ENCODE peak calls at places on chromosomes 2 and 18, in four cellular contexts. J, A, B and C are unnamed samples.

GRCh38 chr2:25082002-25082622 is 40.2 kb downstream of the EFR3B start:
- DNase-seq in J (no peak), B (no peak), A (no peak), C (no peak)

GRCh38 chr18:58195278-58195721 is 151.3 kb downstream of the NEDD4L start:
- DNase-seq in B (peak), A (peak), J (no peak), C (peak)

GRCh38 chr2:230671117-230671516 is 41.5 kb upstream of the CAB39 start:
- DNase-seq in B (no peak), A (no peak), J (no peak), C (no peak)

GRCh38 chr2:27162151-27163121 is 13.6 kb downstream of the TCF23 start:
- DNase-seq in A (no peak), B (no peak), J (no peak), C (no peak)

GRCh38 chr2:178482437-178482836 is 2.2 kb downstream of the PLEKHA3 start:
- DNase-seq in B (no peak), J (no peak), A (no peak), C (peak)

GRCh38 chr18:26556573-26556972 is 8.2 kb upstream of the KCTD1 start:
- DNase-seq in J (no peak), A (no peak), B (no peak), C (no peak)

GRCh38 chr2:168490015-168490874 is 34.2 kb downstream of the CERS6 start:
- DNase-seq in B (no peak), J (no peak), A (no peak), C (peak)

GRCh38 chr2:67797801-67798535 is 264.8 kb downstream of the C1D start:
- DNase-seq in A (peak), J (no peak), B (no peak), C (no peak)

GRCh38 chr2:17793293-17793692 is 23.0 kb upstream of the MSGN1 start:
- DNase-seq in A (no peak), B (no peak), J (no peak), C (no peak)

GRCh38 chr2:144430722-144431163 is 89.2 kb downstream of the ZEB2 start:
- DNase-seq in A (no peak), J (no peak), B (no peak), C (no peak)

DNA sequence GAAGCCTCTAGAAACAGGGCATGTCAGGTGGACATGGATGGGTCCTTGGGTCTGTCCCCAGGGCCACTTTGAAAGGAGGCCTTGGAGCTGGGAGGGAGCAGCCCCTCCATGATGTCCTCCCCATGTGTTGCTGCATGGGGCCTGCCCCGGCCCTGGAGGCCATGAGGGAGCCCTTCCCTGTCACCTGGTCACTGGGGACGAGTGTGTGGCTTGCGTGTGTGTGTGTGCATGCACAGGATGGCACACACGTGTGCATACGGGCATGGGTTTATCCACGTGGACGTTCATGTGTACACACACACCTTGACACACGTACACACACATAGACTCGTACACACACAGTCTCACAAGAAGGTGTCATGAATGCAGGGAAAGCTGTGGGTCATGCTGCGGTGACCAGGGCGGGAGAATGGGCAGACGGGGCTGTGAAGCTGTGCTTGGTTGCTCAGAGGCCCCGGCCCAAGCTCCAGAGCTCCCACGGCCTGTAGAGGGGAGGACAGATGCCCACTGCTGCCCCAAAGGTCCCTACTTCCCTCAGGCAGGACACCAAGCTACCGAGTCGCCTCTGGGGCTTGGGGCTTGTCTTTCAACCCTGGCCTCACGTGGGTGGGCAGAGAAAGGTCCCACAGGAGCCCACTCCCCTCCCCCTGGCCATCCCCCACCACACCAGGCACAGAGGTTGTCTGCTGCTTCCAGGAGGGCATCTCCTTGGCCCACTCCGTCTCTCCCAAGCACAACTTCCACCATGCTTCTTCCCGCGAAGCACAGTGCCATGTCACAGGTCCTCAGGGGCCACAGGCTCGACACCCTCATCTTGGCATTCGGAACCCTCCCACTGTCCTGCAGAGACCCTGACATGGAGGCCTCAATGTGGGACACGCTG is 42.3 kb upstream of the GPC1 start:
- DNase-seq in J (peak), A (peak), B (no peak), C (peak)
- TF ChIP-seq POLR2A in J (no peak), A (no peak), B (no peak), C (no peak)

GRCh38 chr2:241692448-241692847 is 5.8 kb upstream of the DTYMK start:
- DNase-seq in B (no peak), A (no peak), J (no peak), C (no peak)

GRCh38 chr2:241686322-241686648 is 330 bp downstream of the DTYMK start:
- DNase-seq in J (no peak), A (no peak), B (no peak), C (no peak)

GRCh38 chr2:241690202-241690717 is 3.6 kb upstream of the DTYMK start:
- DNase-seq in A (no peak), B (no peak), J (no peak), C (no peak)

GRCh38 chr2:241689306-241689705 is 2.7 kb upstream of the DTYMK start:
- DNase-seq in A (no peak), J (no peak), B (no peak), C (no peak)

GRCh38 chr2:241686649-241687425 is at the start of gene DTYMK:
- DNase-seq in J (peak), B (peak), A (peak), C (peak)
- TF ChIP-seq POLR2A in J (peak), B (peak), A (peak), C (peak)

GRCh38 chr2:45173513-45173912 is 164.3 kb upstream of the SIX2 start:
- DNase-seq in A (peak), J (no peak), B (no peak), C (no peak)
- TF ChIP-seq POLR2A in A (no peak), J (no peak), B (no peak), C (no peak)

DNA sequence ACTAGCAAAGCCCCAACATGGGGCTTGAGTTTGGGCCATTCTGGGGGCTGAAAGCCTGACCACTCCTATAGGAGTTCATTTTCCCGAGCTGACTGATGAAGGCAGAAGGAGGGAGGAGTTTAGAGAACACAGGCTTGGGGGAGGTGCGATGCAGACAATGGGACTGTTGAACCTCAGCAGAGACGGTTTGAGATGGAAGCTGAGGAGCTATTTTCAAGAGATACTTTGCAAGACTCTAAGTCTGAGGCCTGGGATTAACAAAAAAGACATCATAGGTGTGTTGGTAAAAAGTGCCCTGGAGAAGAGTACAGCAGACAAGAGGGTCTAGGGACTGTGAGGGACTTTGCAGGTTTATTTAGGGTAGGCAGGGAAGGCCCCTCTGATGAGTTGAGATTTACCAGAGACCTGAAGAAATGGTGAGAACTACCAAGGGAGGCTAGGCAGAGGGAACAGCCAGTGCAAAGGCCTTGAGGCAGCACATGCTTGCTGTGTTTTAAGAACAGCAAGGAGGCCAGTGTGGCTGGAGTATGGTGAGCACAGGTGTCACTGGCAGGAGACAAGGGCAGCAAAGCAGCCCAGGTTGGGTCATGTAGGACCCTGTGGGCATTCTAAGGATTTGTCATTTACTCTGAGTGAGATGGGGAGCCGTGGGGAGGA is 31.6 kb downstream of the PCBP1 start:
- DNase-seq in B (no peak), J (no peak), A (no peak), C (no peak)
- TF ChIP-seq POLR2A in B (no peak), J (no peak), A (no peak), C (no peak)